ENCODE peak calls at places on chromosomes 12 and 14, in nine cellular contexts. One of them, this sample, is unnamed.

GRCh38 chr14:100159107-100159864 is at the start of gene DEGS2:
- DNase-seq in adrenal gland: no peak
- DNase-seq in dorsolateral prefrontal cortex: no peak
- DNase-seq in fibroblast of lung: no peak
- DNase-seq in RWPE2: no peak
- DNase-seq in cardiac fibroblast: no peak
- DNase-seq in left ventricle myocardium inferior: no peak
- DNase-seq in epithelial cell of proximal tubule: no peak
- DNase-seq in ovary: no peak
- DNase-seq in this sample: peak; percentile 79

GRCh38 chr12:90229771-90230170 is 521.1 kb upstream of the ATP2B1 start:
- DNase-seq in adrenal gland: no peak
- DNase-seq in dorsolateral prefrontal cortex: no peak
- DNase-seq in fibroblast of lung: no peak
- DNase-seq in RWPE2: no peak
- DNase-seq in cardiac fibroblast: no peak
- DNase-seq in left ventricle myocardium inferior: no peak
- DNase-seq in epithelial cell of proximal tubule: no peak
- DNase-seq in ovary: no peak
- DNase-seq in this sample: no peak

GRCh38 chr12:52713960-52714886 is 10.9 kb upstream of the KRT77 start:
- DNase-seq in adrenal gland: no peak
- DNase-seq in dorsolateral prefrontal cortex: no peak
- DNase-seq in fibroblast of lung: no peak
- DNase-seq in RWPE2: no peak
- DNase-seq in cardiac fibroblast: no peak
- DNase-seq in left ventricle myocardium inferior: no peak
- DNase-seq in epithelial cell of proximal tubule: no peak
- DNase-seq in ovary: no peak
- DNase-seq in this sample: no peak

GRCh38 chr14:103188691-103189480 is 65.6 kb downstream of the TNFAIP2 start:
- DNase-seq in adrenal gland: no peak
- DNase-seq in dorsolateral prefrontal cortex: no peak
- DNase-seq in fibroblast of lung: no peak
- DNase-seq in RWPE2: no peak
- DNase-seq in cardiac fibroblast: no peak
- DNase-seq in left ventricle myocardium inferior: peak; percentile 36
- DNase-seq in epithelial cell of proximal tubule: no peak
- DNase-seq in ovary: peak; percentile 76
- DNase-seq in this sample: peak; percentile 37

GRCh38 chr12:104520242-104520900 is 63.6 kb downstream of the CHST11 start:
- DNase-seq in adrenal gland: no peak
- DNase-seq in dorsolateral prefrontal cortex: no peak
- DNase-seq in fibroblast of lung: no peak
- DNase-seq in RWPE2: no peak
- DNase-seq in cardiac fibroblast: peak; percentile 38
- DNase-seq in left ventricle myocardium inferior: no peak
- DNase-seq in epithelial cell of proximal tubule: no peak
- DNase-seq in ovary: no peak
- DNase-seq in this sample: no peak

GRCh38 chr14:68610251-68610793 is 182.5 kb downstream of the ZFP36L1 start:
- DNase-seq in adrenal gland: no peak
- DNase-seq in dorsolateral prefrontal cortex: no peak
- DNase-seq in fibroblast of lung: no peak
- DNase-seq in RWPE2: no peak
- DNase-seq in cardiac fibroblast: no peak
- DNase-seq in left ventricle myocardium inferior: no peak
- DNase-seq in epithelial cell of proximal tubule: no peak
- DNase-seq in ovary: no peak
- DNase-seq in this sample: no peak

GRCh38 chr12:570237-570925 is 92.9 kb downstream of the NINJ2 start:
- DNase-seq in adrenal gland: peak; percentile 86
- DNase-seq in dorsolateral prefrontal cortex: no peak
- DNase-seq in fibroblast of lung: peak; percentile 87
- DNase-seq in RWPE2: peak; percentile 90
- DNase-seq in cardiac fibroblast: peak; percentile 88
- DNase-seq in left ventricle myocardium inferior: peak; percentile 81
- DNase-seq in epithelial cell of proximal tubule: no peak
- DNase-seq in ovary: peak; percentile 82
- DNase-seq in this sample: peak; percentile 36

GRCh38 chr14:90728951-90729350 is 87.3 kb downstream of the TTC7B start:
- DNase-seq in adrenal gland: peak; percentile 64
- DNase-seq in dorsolateral prefrontal cortex: no peak
- DNase-seq in fibroblast of lung: no peak
- DNase-seq in RWPE2: no peak
- DNase-seq in cardiac fibroblast: no peak
- DNase-seq in left ventricle myocardium inferior: no peak
- DNase-seq in epithelial cell of proximal tubule: no peak
- DNase-seq in ovary: no peak
- DNase-seq in this sample: no peak

GRCh38 chr14:100025111-100025510 is 40.1 kb upstream of the EVL start:
- DNase-seq in adrenal gland: peak; percentile 59
- DNase-seq in dorsolateral prefrontal cortex: no peak
- DNase-seq in fibroblast of lung: peak; percentile 49
- DNase-seq in RWPE2: no peak
- DNase-seq in cardiac fibroblast: peak; percentile 58
- DNase-seq in left ventricle myocardium inferior: no peak
- DNase-seq in epithelial cell of proximal tubule: no peak
- DNase-seq in ovary: no peak
- DNase-seq in this sample: no peak

GRCh38 chr14:95516554-95517209 is at the start of gene SYNE3:
- DNase-seq in adrenal gland: peak; percentile 63
- DNase-seq in dorsolateral prefrontal cortex: no peak
- DNase-seq in fibroblast of lung: no peak
- DNase-seq in RWPE2: no peak
- DNase-seq in cardiac fibroblast: no peak
- DNase-seq in left ventricle myocardium inferior: peak; percentile 78
- DNase-seq in epithelial cell of proximal tubule: no peak
- DNase-seq in ovary: peak; percentile 71
- DNase-seq in this sample: peak; percentile 53

GRCh38 chr14:68135028-68135427 is 315.4 kb downstream of the RAD51B start:
- DNase-seq in adrenal gland: no peak
- DNase-seq in dorsolateral prefrontal cortex: no peak
- DNase-seq in fibroblast of lung: no peak
- DNase-seq in RWPE2: no peak
- DNase-seq in cardiac fibroblast: no peak
- DNase-seq in left ventricle myocardium inferior: no peak
- DNase-seq in epithelial cell of proximal tubule: no peak
- DNase-seq in ovary: no peak
- DNase-seq in this sample: no peak

GRCh38 chr12:79375050-79375449 is 315.7 kb downstream of the PAWR start:
- DNase-seq in adrenal gland: no peak
- DNase-seq in dorsolateral prefrontal cortex: no peak
- DNase-seq in fibroblast of lung: no peak
- DNase-seq in RWPE2: no peak
- DNase-seq in cardiac fibroblast: no peak
- DNase-seq in left ventricle myocardium inferior: no peak
- DNase-seq in epithelial cell of proximal tubule: no peak
- DNase-seq in ovary: no peak
- DNase-seq in this sample: no peak

GRCh38 chr12:111076611-111077451 is 156.5 kb upstream of the MYL2 start:
- DNase-seq in adrenal gland: no peak
- DNase-seq in dorsolateral prefrontal cortex: no peak
- DNase-seq in fibroblast of lung: no peak
- DNase-seq in RWPE2: no peak
- DNase-seq in cardiac fibroblast: no peak
- DNase-seq in left ventricle myocardium inferior: no peak
- DNase-seq in epithelial cell of proximal tubule: no peak
- DNase-seq in ovary: no peak
- DNase-seq in this sample: no peak

GRCh38 chr12:111792155-111792876 is 25.6 kb downstream of the ALDH2 start:
- DNase-seq in adrenal gland: peak; percentile 96
- DNase-seq in dorsolateral prefrontal cortex: no peak
- DNase-seq in fibroblast of lung: peak; percentile 40
- DNase-seq in RWPE2: no peak
- DNase-seq in cardiac fibroblast: peak; percentile 46
- DNase-seq in left ventricle myocardium inferior: peak; percentile 55
- DNase-seq in epithelial cell of proximal tubule: no peak
- DNase-seq in ovary: peak; percentile 92
- DNase-seq in this sample: peak; percentile 5

GRCh38 chr14:31252865-31253264 is 45.3 kb upstream of the HECTD1 start:
- DNase-seq in adrenal gland: no peak
- DNase-seq in dorsolateral prefrontal cortex: no peak
- DNase-seq in fibroblast of lung: no peak
- DNase-seq in RWPE2: no peak
- DNase-seq in cardiac fibroblast: no peak
- DNase-seq in left ventricle myocardium inferior: no peak
- DNase-seq in epithelial cell of proximal tubule: no peak
- DNase-seq in ovary: no peak
- DNase-seq in this sample: no peak

DNA sequence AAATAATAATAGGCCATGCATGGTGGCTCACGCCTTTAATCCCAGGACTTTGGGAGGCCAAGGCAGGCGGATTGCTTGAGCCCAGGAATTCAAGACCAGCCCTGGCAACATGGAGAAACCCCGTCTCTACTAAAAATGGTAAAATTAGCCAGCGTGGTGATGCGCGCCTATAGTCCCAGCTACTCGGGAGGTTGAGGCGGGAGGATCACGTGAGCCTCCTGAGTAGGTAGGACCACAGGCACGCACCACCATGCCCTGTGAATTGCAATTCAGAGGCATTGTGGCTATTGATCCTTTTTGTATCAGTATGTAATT is 2.3 kb downstream of the ARHGDIB start:
- DNase-seq in adrenal gland: no peak
- DNase-seq in dorsolateral prefrontal cortex: no peak
- DNase-seq in fibroblast of lung: no peak
- DNase-seq in RWPE2: no peak
- DNase-seq in cardiac fibroblast: no peak
- DNase-seq in left ventricle myocardium inferior: no peak
- DNase-seq in epithelial cell of proximal tubule: no peak
- DNase-seq in ovary: no peak
- DNase-seq in this sample: no peak
- H3K4me3 ChIP-seq in adrenal gland: no peak overlapping the region
- H3K4me3 ChIP-seq in dorsolateral prefrontal cortex: no peak overlapping the region
- H3K4me3 ChIP-seq in fibroblast of lung: no peak overlapping the region
- H3K4me3 ChIP-seq in RWPE2: no peak overlapping the region
- H3K4me3 ChIP-seq in cardiac fibroblast: no peak overlapping the region
- H3K4me3 ChIP-seq in left ventricle myocardium inferior: peak overlapping the region; percentile 66
- H3K4me3 ChIP-seq in epithelial cell of proximal tubule: no peak overlapping the region
- H3K4me3 ChIP-seq in ovary: no peak overlapping the region
- H3K4me3 ChIP-seq in this sample: no peak overlapping the region

GRCh38 chr12:51678086-51678724 is 87.2 kb downstream of the SCN8A start:
- DNase-seq in adrenal gland: peak; percentile 69
- DNase-seq in dorsolateral prefrontal cortex: no peak
- DNase-seq in fibroblast of lung: peak; percentile 62
- DNase-seq in RWPE2: no peak
- DNase-seq in cardiac fibroblast: peak; percentile 67
- DNase-seq in left ventricle myocardium inferior: no peak
- DNase-seq in epithelial cell of proximal tubule: no peak
- DNase-seq in ovary: no peak
- DNase-seq in this sample: no peak
- H3K4me3 ChIP-seq in adrenal gland: no peak overlapping the region
- H3K4me3 ChIP-seq in dorsolateral prefrontal cortex: no peak overlapping the region
- H3K4me3 ChIP-seq in fibroblast of lung: no peak overlapping the region
- H3K4me3 ChIP-seq in RWPE2: no peak overlapping the region
- H3K4me3 ChIP-seq in cardiac fibroblast: no peak overlapping the region
- H3K4me3 ChIP-seq in left ventricle myocardium inferior: no peak overlapping the region
- H3K4me3 ChIP-seq in epithelial cell of proximal tubule: no peak overlapping the region
- H3K4me3 ChIP-seq in ovary: no peak overlapping the region
- H3K4me3 ChIP-seq in this sample: no peak overlapping the region

DNA sequence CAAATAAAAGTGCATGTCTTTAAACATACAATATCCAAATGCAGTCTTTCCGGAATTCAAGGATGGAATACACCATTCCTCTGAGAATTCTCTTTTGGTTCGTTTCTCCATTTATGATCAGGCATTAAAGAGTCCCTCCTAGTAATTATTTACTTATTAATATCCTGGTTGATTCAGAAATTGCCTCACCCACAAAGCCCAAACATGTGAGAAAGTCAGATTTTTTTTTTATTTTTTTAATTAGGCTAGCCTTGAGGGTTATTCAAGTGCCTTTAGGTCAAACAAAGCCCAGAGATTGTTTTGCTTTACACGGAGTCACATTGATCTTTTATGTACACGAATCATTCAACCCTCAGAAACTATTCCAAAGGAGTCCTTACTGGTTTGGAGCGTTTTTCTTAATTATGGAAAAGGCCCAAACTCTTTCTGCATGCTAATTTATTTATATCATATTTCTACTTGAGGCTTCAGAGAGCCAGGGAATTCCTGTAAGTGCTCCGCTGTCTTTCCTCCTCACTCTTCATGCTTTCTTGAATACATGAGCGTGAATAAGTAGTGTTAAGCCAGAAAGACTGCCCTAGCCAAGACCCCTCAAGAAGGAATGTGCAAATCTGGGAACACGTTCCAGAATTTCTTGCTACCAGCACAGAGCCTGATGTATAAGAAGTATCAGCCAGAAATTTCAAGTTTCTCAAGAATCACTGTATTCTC is 6.5 kb upstream of the TSPAN8 start:
- DNase-seq in adrenal gland: no peak
- DNase-seq in dorsolateral prefrontal cortex: no peak
- DNase-seq in fibroblast of lung: no peak
- DNase-seq in RWPE2: no peak
- DNase-seq in cardiac fibroblast: no peak
- DNase-seq in left ventricle myocardium inferior: no peak
- DNase-seq in epithelial cell of proximal tubule: peak; percentile 51
- DNase-seq in ovary: no peak
- DNase-seq in this sample: peak; percentile 17
- H3K4me3 ChIP-seq in adrenal gland: no peak overlapping the region
- H3K4me3 ChIP-seq in dorsolateral prefrontal cortex: no peak overlapping the region
- H3K4me3 ChIP-seq in fibroblast of lung: no peak overlapping the region
- H3K4me3 ChIP-seq in RWPE2: no peak overlapping the region
- H3K4me3 ChIP-seq in cardiac fibroblast: no peak overlapping the region
- H3K4me3 ChIP-seq in left ventricle myocardium inferior: no peak overlapping the region
- H3K4me3 ChIP-seq in epithelial cell of proximal tubule: no peak overlapping the region
- H3K4me3 ChIP-seq in ovary: no peak overlapping the region
- H3K4me3 ChIP-seq in this sample: no peak overlapping the region

GRCh38 chr14:77903233-77903632 is 103.3 kb downstream of the ADCK1 start:
- DNase-seq in adrenal gland: no peak
- DNase-seq in dorsolateral prefrontal cortex: no peak
- DNase-seq in fibroblast of lung: no peak
- DNase-seq in RWPE2: no peak
- DNase-seq in cardiac fibroblast: no peak
- DNase-seq in left ventricle myocardium inferior: no peak
- DNase-seq in epithelial cell of proximal tubule: no peak
- DNase-seq in ovary: no peak
- DNase-seq in this sample: no peak
- H3K4me3 ChIP-seq in adrenal gland: no peak overlapping the region
- H3K4me3 ChIP-seq in dorsolateral prefrontal cortex: no peak overlapping the region
- H3K4me3 ChIP-seq in fibroblast of lung: no peak overlapping the region
- H3K4me3 ChIP-seq in RWPE2: no peak overlapping the region
- H3K4me3 ChIP-seq in cardiac fibroblast: no peak overlapping the region
- H3K4me3 ChIP-seq in left ventricle myocardium inferior: no peak overlapping the region
- H3K4me3 ChIP-seq in epithelial cell of proximal tubule: no peak overlapping the region
- H3K4me3 ChIP-seq in ovary: no peak overlapping the region
- H3K4me3 ChIP-seq in this sample: no peak overlapping the region